ENCODE peak calls at places on chromosomes 16 and 17, in ten cellular contexts. One of them, this sample, is unnamed.

GRCh38 chr17:81037026-81037782 is 2.3 kb downstream of the BAIAP2 start:
- DNase-seq in NCI-H2081: no peak
- DNase-seq in colonic mucosa: no peak
- DNase-seq in stimulated activated CD8-positive, alpha-beta memory T cell treated with anti-CD3 and anti-CD28 coated beads, Interleukin-4, amount 100 ng/mL, for 1 hour: no peak
- DNase-seq in dorsolateral prefrontal cortex: no peak
- DNase-seq in K562: no peak
- DNase-seq in ELR: no peak
- DNase-seq in T-helper 2 cell: no peak
- DNase-seq in NCI-H69: no peak
- DNase-seq in NCI-H1417: no peak
- DNase-seq in this sample: no peak

GRCh38 chr17:69728816-69729215 is 314.3 kb downstream of the MAP2K6 start:
- DNase-seq in K562: no peak
- DNase-seq in colonic mucosa: no peak
- DNase-seq in T-helper 2 cell: no peak
- DNase-seq in NCI-H2081: no peak
- DNase-seq in dorsolateral prefrontal cortex: no peak
- DNase-seq in stimulated activated CD8-positive, alpha-beta memory T cell treated with anti-CD3 and anti-CD28 coated beads, Interleukin-4, amount 100 ng/mL, for 1 hour: no peak
- DNase-seq in NCI-H1417: no peak
- DNase-seq in NCI-H69: no peak
- DNase-seq in ELR: no peak
- DNase-seq in this sample: no peak

GRCh38 chr17:28725166-28725659 is 820 bp downstream of the TLCD1 start:
- DNase-seq in dorsolateral prefrontal cortex: no peak
- DNase-seq in stimulated activated CD8-positive, alpha-beta memory T cell treated with anti-CD3 and anti-CD28 coated beads, Interleukin-4, amount 100 ng/mL, for 1 hour: no peak
- DNase-seq in NCI-H69: peak
- DNase-seq in ELR: peak
- DNase-seq in K562: peak
- DNase-seq in NCI-H2081: no peak
- DNase-seq in T-helper 2 cell: no peak
- DNase-seq in colonic mucosa: peak
- DNase-seq in NCI-H1417: peak
- DNase-seq in this sample: no peak

GRCh38 chr17:49783051-49783715 is 5.3 kb upstream of the KAT7 start:
- DNase-seq in stimulated activated CD8-positive, alpha-beta memory T cell treated with anti-CD3 and anti-CD28 coated beads, Interleukin-4, amount 100 ng/mL, for 1 hour: no peak
- DNase-seq in T-helper 2 cell: no peak
- DNase-seq in NCI-H1417: peak
- DNase-seq in dorsolateral prefrontal cortex: no peak
- DNase-seq in K562: no peak
- DNase-seq in NCI-H69: peak
- DNase-seq in colonic mucosa: no peak
- DNase-seq in NCI-H2081: peak
- DNase-seq in ELR: no peak
- DNase-seq in this sample: no peak

GRCh38 chr17:41692722-41693521 is 4.2 kb downstream of the EIF1 start:
- DNase-seq in ELR: peak
- DNase-seq in T-helper 2 cell: no peak
- DNase-seq in K562: no peak
- DNase-seq in colonic mucosa: no peak
- DNase-seq in NCI-H69: peak
- DNase-seq in NCI-H1417: no peak
- DNase-seq in NCI-H2081: no peak
- DNase-seq in dorsolateral prefrontal cortex: no peak
- DNase-seq in stimulated activated CD8-positive, alpha-beta memory T cell treated with anti-CD3 and anti-CD28 coated beads, Interleukin-4, amount 100 ng/mL, for 1 hour: no peak
- DNase-seq in this sample: no peak

GRCh38 chr16:63890072-63890471 is 1231.8 kb downstream of the CDH11 start:
- DNase-seq in NCI-H2081: no peak
- DNase-seq in NCI-H69: no peak
- DNase-seq in colonic mucosa: peak
- DNase-seq in stimulated activated CD8-positive, alpha-beta memory T cell treated with anti-CD3 and anti-CD28 coated beads, Interleukin-4, amount 100 ng/mL, for 1 hour: no peak
- DNase-seq in ELR: no peak
- DNase-seq in T-helper 2 cell: no peak
- DNase-seq in K562: no peak
- DNase-seq in dorsolateral prefrontal cortex: no peak
- DNase-seq in NCI-H1417: no peak
- DNase-seq in this sample: no peak

GRCh38 chr17:19943026-19943425 is 34.6 kb downstream of the AKAP10 start:
- DNase-seq in ELR: peak
- DNase-seq in dorsolateral prefrontal cortex: no peak
- DNase-seq in NCI-H1417: no peak
- DNase-seq in K562: no peak
- DNase-seq in stimulated activated CD8-positive, alpha-beta memory T cell treated with anti-CD3 and anti-CD28 coated beads, Interleukin-4, amount 100 ng/mL, for 1 hour: no peak
- DNase-seq in colonic mucosa: no peak
- DNase-seq in NCI-H69: no peak
- DNase-seq in NCI-H2081: no peak
- DNase-seq in T-helper 2 cell: no peak
- DNase-seq in this sample: no peak

GRCh38 chr17:4986403-4986802 is 1.1 kb downstream of the CAMTA2 start:
- DNase-seq in T-helper 2 cell: no peak
- DNase-seq in NCI-H2081: no peak
- DNase-seq in NCI-H1417: no peak
- DNase-seq in NCI-H69: no peak
- DNase-seq in ELR: peak
- DNase-seq in K562: no peak
- DNase-seq in colonic mucosa: peak
- DNase-seq in dorsolateral prefrontal cortex: no peak
- DNase-seq in stimulated activated CD8-positive, alpha-beta memory T cell treated with anti-CD3 and anti-CD28 coated beads, Interleukin-4, amount 100 ng/mL, for 1 hour: no peak
- DNase-seq in this sample: no peak

GRCh38 chr16:58511933-58512815 is 3.1 kb upstream of the SETD6 start:
- DNase-seq in stimulated activated CD8-positive, alpha-beta memory T cell treated with anti-CD3 and anti-CD28 coated beads, Interleukin-4, amount 100 ng/mL, for 1 hour: peak
- DNase-seq in NCI-H69: peak
- DNase-seq in T-helper 2 cell: peak
- DNase-seq in ELR: peak
- DNase-seq in NCI-H2081: peak
- DNase-seq in colonic mucosa: peak
- DNase-seq in dorsolateral prefrontal cortex: no peak
- DNase-seq in K562: peak
- DNase-seq in NCI-H1417: peak
- DNase-seq in this sample: peak

GRCh38 chr17:44335515-44336356 is 9.4 kb upstream of the GRN start:
- DNase-seq in K562: no peak
- DNase-seq in stimulated activated CD8-positive, alpha-beta memory T cell treated with anti-CD3 and anti-CD28 coated beads, Interleukin-4, amount 100 ng/mL, for 1 hour: no peak
- DNase-seq in ELR: no peak
- DNase-seq in dorsolateral prefrontal cortex: no peak
- DNase-seq in T-helper 2 cell: no peak
- DNase-seq in NCI-H2081: no peak
- DNase-seq in colonic mucosa: no peak
- DNase-seq in NCI-H69: no peak
- DNase-seq in NCI-H1417: no peak
- DNase-seq in this sample: no peak

GRCh38 chr17:46099865-46100264 is 93.4 kb downstream of the KANSL1 start:
- DNase-seq in colonic mucosa: no peak
- DNase-seq in T-helper 2 cell: no peak
- DNase-seq in dorsolateral prefrontal cortex: no peak
- DNase-seq in ELR: no peak
- DNase-seq in K562: no peak
- DNase-seq in NCI-H1417: no peak
- DNase-seq in stimulated activated CD8-positive, alpha-beta memory T cell treated with anti-CD3 and anti-CD28 coated beads, Interleukin-4, amount 100 ng/mL, for 1 hour: no peak
- DNase-seq in NCI-H69: no peak
- DNase-seq in NCI-H2081: no peak
- DNase-seq in this sample: no peak

GRCh38 chr16:77680496-77680895 is 41.8 kb upstream of the NUDT7 start:
- DNase-seq in NCI-H69: no peak
- DNase-seq in ELR: no peak
- DNase-seq in NCI-H2081: no peak
- DNase-seq in colonic mucosa: no peak
- DNase-seq in K562: no peak
- DNase-seq in stimulated activated CD8-positive, alpha-beta memory T cell treated with anti-CD3 and anti-CD28 coated beads, Interleukin-4, amount 100 ng/mL, for 1 hour: no peak
- DNase-seq in NCI-H1417: no peak
- DNase-seq in dorsolateral prefrontal cortex: no peak
- DNase-seq in T-helper 2 cell: no peak
- DNase-seq in this sample: no peak

GRCh38 chr16:11875721-11876120 is 24.4 kb upstream of the RSL1D1 start:
- DNase-seq in NCI-H1417: no peak
- DNase-seq in dorsolateral prefrontal cortex: no peak
- DNase-seq in T-helper 2 cell: no peak
- DNase-seq in colonic mucosa: no peak
- DNase-seq in K562: no peak
- DNase-seq in stimulated activated CD8-positive, alpha-beta memory T cell treated with anti-CD3 and anti-CD28 coated beads, Interleukin-4, amount 100 ng/mL, for 1 hour: no peak
- DNase-seq in ELR: no peak
- DNase-seq in NCI-H69: no peak
- DNase-seq in NCI-H2081: no peak
- DNase-seq in this sample: no peak

GRCh38 chr16:3214904-3215600 is 19.9 kb downstream of the ZNF200 start:
- DNase-seq in stimulated activated CD8-positive, alpha-beta memory T cell treated with anti-CD3 and anti-CD28 coated beads, Interleukin-4, amount 100 ng/mL, for 1 hour: no peak
- DNase-seq in NCI-H69: no peak
- DNase-seq in T-helper 2 cell: no peak
- DNase-seq in NCI-H2081: no peak
- DNase-seq in dorsolateral prefrontal cortex: no peak
- DNase-seq in K562: no peak
- DNase-seq in ELR: peak
- DNase-seq in colonic mucosa: no peak
- DNase-seq in NCI-H1417: no peak
- DNase-seq in this sample: no peak

GRCh38 chr17:78920528-78920927 is 4.7 kb downstream of the TIMP2 start:
- DNase-seq in T-helper 2 cell: no peak
- DNase-seq in NCI-H1417: no peak
- DNase-seq in K562: no peak
- DNase-seq in ELR: no peak
- DNase-seq in NCI-H2081: no peak
- DNase-seq in colonic mucosa: no peak
- DNase-seq in NCI-H69: no peak
- DNase-seq in dorsolateral prefrontal cortex: no peak
- DNase-seq in stimulated activated CD8-positive, alpha-beta memory T cell treated with anti-CD3 and anti-CD28 coated beads, Interleukin-4, amount 100 ng/mL, for 1 hour: no peak
- DNase-seq in this sample: no peak

GRCh38 chr17:35630530-35631148 is 43.5 kb downstream of the AP2B1 start:
- DNase-seq in stimulated activated CD8-positive, alpha-beta memory T cell treated with anti-CD3 and anti-CD28 coated beads, Interleukin-4, amount 100 ng/mL, for 1 hour: no peak
- DNase-seq in NCI-H69: no peak
- DNase-seq in ELR: peak
- DNase-seq in K562: no peak
- DNase-seq in NCI-H1417: no peak
- DNase-seq in NCI-H2081: no peak
- DNase-seq in colonic mucosa: no peak
- DNase-seq in dorsolateral prefrontal cortex: no peak
- DNase-seq in T-helper 2 cell: no peak
- DNase-seq in this sample: no peak

GRCh38 chr17:2368383-2368782 is 31.1 kb downstream of the SGSM2 start:
- DNase-seq in K562: no peak
- DNase-seq in NCI-H1417: no peak
- DNase-seq in NCI-H2081: no peak
- DNase-seq in stimulated activated CD8-positive, alpha-beta memory T cell treated with anti-CD3 and anti-CD28 coated beads, Interleukin-4, amount 100 ng/mL, for 1 hour: no peak
- DNase-seq in colonic mucosa: no peak
- DNase-seq in T-helper 2 cell: no peak
- DNase-seq in NCI-H69: no peak
- DNase-seq in dorsolateral prefrontal cortex: no peak
- DNase-seq in ELR: no peak
- DNase-seq in this sample: no peak

GRCh38 chr17:40450175-40450574 is 6.9 kb downstream of the IGFBP4 start:
- DNase-seq in dorsolateral prefrontal cortex: no peak
- DNase-seq in T-helper 2 cell: peak
- DNase-seq in NCI-H69: peak
- DNase-seq in stimulated activated CD8-positive, alpha-beta memory T cell treated with anti-CD3 and anti-CD28 coated beads, Interleukin-4, amount 100 ng/mL, for 1 hour: no peak
- DNase-seq in ELR: peak
- DNase-seq in colonic mucosa: peak
- DNase-seq in K562: peak
- DNase-seq in NCI-H2081: no peak
- DNase-seq in NCI-H1417: no peak
- DNase-seq in this sample: no peak

This sample was measured in sciatic nerve.